ENCODE peak calls at places on chromosome 13, in six cellular contexts. X is stomach, C is tibial nerve, Q is A549, Y is HepG2, N is H1. H is an unnamed sample.

GRCh38 chr13:36480726-36481485 is 48.6 kb downstream of the CCNA1 start:
- DNase-seq in C (no peak), Q (no peak), N (no peak), X (no peak), Y (no peak), H (no peak)

GRCh38 chr13:65508338-65508737 is 1721.8 kb downstream of the PCDH9 start:
- DNase-seq in Y (no peak), C (no peak), N (no peak), Q (no peak), X (no peak), H (no peak)

GRCh38 chr13:35592457-35592856 is 116.0 kb upstream of the MAB21L1 start:
- DNase-seq in Y (no peak), Q (no peak), N (no peak), C (no peak), X (no peak), H (no peak)

GRCh38 chr13:81017525-81018152 is 676.7 kb upstream of the SPRY2 start:
- DNase-seq in Y (peak), X (no peak), N (no peak), Q (peak), C (no peak), H (no peak)

GRCh38 chr13:50189450-50189849 is 174.2 kb downstream of the KCNRG start:
- DNase-seq in Y (no peak), N (no peak), X (no peak), C (no peak), Q (no peak), H (no peak)

GRCh38 chr13:112651750-112652511 is 37.9 kb upstream of the ATP11A start:
- DNase-seq in N (no peak), Y (no peak), X (no peak), Q (no peak), C (no peak), H (no peak)

GRCh38 chr13:105410602-105411001 is 1124.9 kb downstream of the EFNB2 start:
- DNase-seq in Q (peak), X (peak), Y (peak), C (peak), N (peak), H (peak)

GRCh38 chr13:43303040-43303729 is 279.8 kb downstream of the DNAJC15 start:
- DNase-seq in Y (peak), X (peak), Q (no peak), C (no peak), N (peak), H (no peak)

GRCh38 chr13:109131698-109132257 is 502.4 kb downstream of the MYO16 start:
- DNase-seq in N (no peak), Y (no peak), C (no peak), X (no peak), Q (no peak), H (no peak)
- TF ChIP-seq EP300 in N (no peak), Y (no peak), C (no peak), X (no peak), Q (no peak), H (no peak)

DNA sequence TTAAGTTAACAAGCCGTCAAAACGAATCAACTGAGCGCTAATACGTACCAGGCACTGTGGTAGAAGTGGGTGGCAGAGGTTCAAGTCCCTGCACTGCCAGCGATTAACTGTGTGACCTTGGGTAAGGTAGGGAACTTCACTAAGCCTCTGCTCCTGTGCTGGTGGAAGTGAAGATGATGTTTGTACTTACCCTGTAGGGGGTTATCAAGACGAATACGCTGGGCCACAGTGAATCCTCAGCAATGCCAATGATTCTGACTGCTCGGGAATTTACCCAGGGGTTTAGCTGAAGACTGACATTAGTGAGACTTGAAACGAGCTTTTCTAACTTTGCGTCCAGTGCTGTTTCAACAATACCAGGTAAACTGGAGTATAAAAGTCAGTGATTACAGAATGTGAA is 305.3 kb downstream of the FGF9 start:
- DNase-seq in Y (no peak), N (no peak), C (no peak), Q (no peak), X (no peak), H (no peak)
- H3K4me3 ChIP-seq in Y (no peak), N (no peak), C (no peak), Q (no peak), X (no peak), H (no peak)

GRCh38 chr13:41970022-41970421 is 9.1 kb upstream of the VWA8 start:
- DNase-seq in Q (no peak), Y (no peak), N (no peak), X (no peak), C (no peak), H (no peak)

GRCh38 chr13:41971848-41972247 is 10.9 kb upstream of the VWA8 start:
- DNase-seq in Y (no peak), X (no peak), C (no peak), Q (no peak), N (no peak), H (no peak)

GRCh38 chr13:41970918-41971317 is 10.0 kb upstream of the VWA8 start:
- DNase-seq in X (no peak), Q (no peak), Y (no peak), C (no peak), N (no peak), H (no peak)

GRCh38 chr13:41962994-41963393 is 2.1 kb upstream of the VWA8 start:
- DNase-seq in N (no peak), Q (no peak), C (no peak), Y (no peak), X (no peak), H (no peak)

DNA sequence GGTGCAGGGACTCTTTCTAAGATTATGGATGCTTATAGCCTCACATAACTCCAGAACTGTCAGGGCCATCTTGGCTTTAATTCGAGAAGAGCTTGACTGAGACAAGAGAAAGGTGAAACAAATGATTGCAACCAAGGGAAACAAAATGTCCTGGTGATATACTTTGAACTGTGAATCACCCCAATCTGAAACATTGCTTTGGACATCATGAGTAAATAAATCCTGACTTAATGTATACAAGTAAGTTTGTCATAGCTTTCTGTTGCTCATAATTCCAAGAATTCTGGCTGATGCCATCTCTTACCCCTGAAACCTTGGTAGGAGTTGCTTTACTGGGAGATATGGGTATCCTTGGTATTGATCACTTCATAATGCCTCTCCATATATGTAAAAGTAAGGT is 5.8 kb upstream of the VWA8 start:
- DNase-seq in C (no peak), N (no peak), Y (no peak), X (no peak), Q (no peak), H (no peak)
- TF ChIP-seq EP300 in C (no peak), N (no peak), Y (no peak), X (no peak), Q (no peak), H (no peak)

DNA sequence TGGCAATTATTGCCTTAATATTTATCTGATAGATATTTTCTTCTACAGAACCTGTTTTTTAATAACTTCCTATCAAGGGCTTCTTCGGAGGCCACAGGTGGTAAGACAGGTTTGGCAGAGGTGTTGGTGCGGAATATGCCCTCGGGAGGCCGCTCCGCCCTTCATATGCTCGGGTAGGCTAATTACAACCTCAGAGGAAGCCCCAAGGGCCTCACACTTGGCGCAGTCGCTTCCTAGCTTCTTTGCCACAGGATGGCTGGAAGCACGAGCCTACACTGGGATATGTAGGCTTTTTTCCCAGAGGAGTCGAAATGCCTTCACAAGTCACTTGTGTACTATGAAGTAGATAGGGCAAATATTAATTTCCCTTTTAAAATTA is 68.8 kb downstream of the LMO7 start:
- DNase-seq in N (no peak), Y (no peak), C (no peak), Q (no peak), X (peak), H (peak)
- H3K4me3 ChIP-seq in N (no peak), Y (no peak), C (no peak), Q (no peak), X (no peak), H (no peak)

GRCh38 chr13:99312493-99312883 is 5.3 kb upstream of the GPR183 start:
- DNase-seq in N (no peak), C (peak), Y (no peak), X (no peak), Q (no peak), H (peak)

GRCh38 chr13:99311748-99312492 is 4.7 kb upstream of the GPR183 start:
- DNase-seq in N (no peak), X (no peak), Y (no peak), Q (no peak), C (no peak), H (no peak)

GRCh38 chr13:99311137-99311536 is 3.9 kb upstream of the GPR183 start:
- DNase-seq in X (no peak), Y (no peak), Q (no peak), C (no peak), N (no peak), H (no peak)

GRCh38 chr13:99308481-99309087 is 1.4 kb upstream of the GPR183 start:
- DNase-seq in X (no peak), N (no peak), Q (no peak), Y (no peak), C (no peak), H (no peak)

GRCh38 chr13:99310382-99311031 is 3.3 kb upstream of the GPR183 start:
- DNase-seq in Q (no peak), C (no peak), X (no peak), Y (no peak), N (no peak), H (no peak)
- TF ChIP-seq EP300 in Q (no peak), C (no peak), X (no peak), Y (no peak), N (no peak), H (peak)